ENCODE peak calls at places on chromosomes 5 and 9, in six cellular contexts. K, H, I, P, X and Q are unnamed samples.
A peak's percentile ranks its signal among the peaks of the same experiment; 100 is the strongest.

GRCh38 chr5:74587895-74588294 is 52.6 kb downstream of the ENC1 start:
- DNase-seq in I (no peak), X (no peak), P (no peak), H (no peak), K (no peak), Q (peak; percentile 37)

GRCh38 chr5:154713615-154714125 is 41.5 kb upstream of the LARP1 start:
- DNase-seq in H (no peak), P (no peak), I (no peak), K (no peak), X (no peak), Q (peak; percentile 11)

GRCh38 chr9:89605181-89606048 is 603 bp downstream of the GADD45G start:
- DNase-seq in H (peak; percentile 72), K (peak; percentile 20), P (peak; percentile 62), X (peak; percentile 89), I (peak; percentile 35), Q (peak; percentile 68)

GRCh38 chr9:38360880-38361836 is 31.3 kb upstream of the ALDH1B1 start:
- DNase-seq in X (no peak), H (no peak), I (no peak), P (peak; percentile 22), K (no peak), Q (no peak)

GRCh38 chr5:55650391-55650790 is 61.7 kb downstream of the SLC38A9 start:
- DNase-seq in K (peak; percentile 27), X (peak; percentile 65), P (no peak), I (peak; percentile 45), H (no peak), Q (no peak)

GRCh38 chr5:133868946-133869674 is 99.3 kb downstream of the C5orf15 start:
- DNase-seq in P (peak; percentile 75), I (peak; percentile 79), X (peak; percentile 90), K (peak; percentile 74), H (peak; percentile 77), Q (peak; percentile 82)

GRCh38 chr9:4850611-4851010 is 57.9 kb downstream of the RCL1 start:
- DNase-seq in P (peak; percentile 17), I (no peak), X (no peak), H (no peak), K (no peak), Q (no peak)

GRCh38 chr9:112112519-112112918 is 62.6 kb downstream of the SUSD1 start:
- DNase-seq in K (peak; percentile 90), H (no peak), X (peak; percentile 92), P (no peak), I (no peak), Q (no peak)

GRCh38 chr5:175548899-175549311 is 70.5 kb downstream of the SFXN1 start:
- DNase-seq in K (no peak), X (no peak), I (no peak), P (peak; percentile 31), H (no peak), Q (peak; percentile 89)

GRCh38 chr5:101424530-101425175 is 521.6 kb upstream of the ST8SIA4 start:
- DNase-seq in H (no peak), X (peak; percentile 89), I (no peak), P (no peak), K (peak; percentile 18), Q (no peak)

GRCh38 chr9:114551750-114552685 is 35.6 kb upstream of the ATP6V1G1 start:
- DNase-seq in H (peak; percentile 26), I (no peak), X (peak; percentile 99), K (peak; percentile 98), P (no peak), Q (no peak)

GRCh38 chr9:20043461-20043860 is 254.6 kb upstream of the SLC24A2 start:
- DNase-seq in H (no peak), X (no peak), K (no peak), P (no peak), I (peak; percentile 38), Q (no peak)

DNA sequence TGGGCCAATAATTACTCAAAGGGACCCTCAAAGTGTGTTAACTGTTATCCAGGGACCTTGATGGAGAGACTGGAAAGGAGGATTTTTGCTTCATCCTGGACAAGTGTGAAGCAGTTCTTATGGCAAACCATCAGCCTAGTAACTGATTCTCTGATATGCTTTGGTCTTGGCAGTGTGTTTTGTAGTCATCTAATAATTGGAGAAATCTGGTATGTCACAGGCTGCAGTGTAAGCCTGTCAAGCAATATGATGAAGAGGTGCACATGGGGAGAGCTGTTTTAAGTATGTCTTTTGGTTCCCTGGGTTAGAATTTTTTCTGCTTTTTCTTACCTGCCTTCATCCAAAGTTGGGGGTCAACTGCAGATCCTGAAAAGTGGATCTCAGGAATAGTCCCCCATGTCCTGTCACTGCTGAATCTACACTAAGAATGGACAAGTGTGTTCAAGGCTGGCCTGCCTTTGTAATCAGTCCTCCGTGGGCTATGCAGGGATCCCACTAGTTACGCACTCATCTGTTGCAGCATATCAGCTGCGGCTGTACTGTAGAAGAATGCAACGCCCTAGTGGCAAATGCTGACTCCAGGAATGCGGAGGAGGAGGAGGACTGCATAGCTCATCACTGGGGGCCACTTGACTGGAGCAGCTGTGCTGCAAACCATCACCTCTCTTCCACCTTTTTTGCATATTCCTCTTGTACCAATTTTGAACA is 1.9 kb downstream of the SPTAN1 start:
- DNase-seq in I (no peak), K (peak; percentile 81), P (peak; percentile 85), H (peak; percentile 37), X (peak; percentile 97), Q (peak; percentile 88)
- H3F3A ChIP-seq in I (peaks cover 26% of the 10 kb centered on the region), K (peaks cover 12% of the 10 kb centered on the region), P (peaks cover 35% of the 10 kb centered on the region), H (peaks cover 49% of the 10 kb centered on the region), X (peaks cover 83% of the 10 kb centered on the region), Q (peaks cover 10% of the 10 kb centered on the region)

GRCh38 chr9:84266087-84266561 is 74.4 kb downstream of the SLC28A3 start:
- DNase-seq in K (no peak), X (no peak), P (peak; percentile 45), H (no peak), I (no peak), Q (peak; percentile 85)

GRCh38 chr9:84276741-84277140 is 63.8 kb downstream of the SLC28A3 start:
- DNase-seq in H (no peak), K (no peak), X (no peak), P (peak; percentile 56), I (no peak), Q (peak; percentile 50)

GRCh38 chr9:84277646-84278045 is 62.9 kb downstream of the SLC28A3 start:
- DNase-seq in K (peak; percentile 80), X (peak; percentile 71), H (no peak), P (no peak), I (no peak), Q (no peak)

GRCh38 chr9:84271004-84271886 is 69.3 kb downstream of the SLC28A3 start:
- DNase-seq in X (peak; percentile 80), P (peak; percentile 94), H (peak; percentile 56), K (no peak), I (no peak), Q (peak; percentile 92)

DNA sequence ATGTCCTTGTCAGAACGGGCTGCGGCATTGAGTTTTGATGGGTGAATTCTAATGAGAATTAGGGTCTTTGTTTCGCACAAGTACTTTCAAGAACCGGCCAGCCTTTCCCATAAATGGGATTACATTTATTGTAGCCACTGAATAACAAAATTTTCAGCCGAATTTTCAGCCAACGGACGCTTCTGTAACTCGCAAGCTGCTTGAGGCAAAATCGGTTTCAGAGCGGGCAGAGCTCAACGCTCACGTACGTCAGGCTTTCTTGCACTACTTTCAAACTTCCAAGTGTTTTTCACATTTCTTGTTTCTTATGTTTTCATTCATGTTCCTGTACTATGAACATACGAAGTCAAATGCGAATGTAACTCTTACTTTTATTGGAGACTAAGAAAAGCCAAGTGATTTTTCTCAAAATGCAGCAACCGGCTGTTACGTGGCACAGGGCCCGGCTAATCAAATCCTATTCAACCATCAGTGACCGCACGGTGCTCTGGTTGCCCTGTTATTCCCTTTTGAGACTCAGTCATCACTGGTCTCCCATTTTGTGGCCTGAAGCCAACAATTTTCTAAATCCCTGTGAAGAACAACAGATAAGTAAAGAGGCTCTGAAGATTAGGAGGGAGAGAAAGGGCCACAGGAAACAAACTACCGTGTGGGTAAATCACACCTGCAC is 68.5 kb downstream of the SLC28A3 start:
- DNase-seq in P (peak; percentile 18), I (no peak), K (no peak), H (no peak), X (peak; percentile 8), Q (peak; percentile 11)
- TF ChIP-seq EZH2phosphoT487 in P (no peak), I (no peak), K (no peak), H (no peak), X (no peak), Q (no peak)

DNA sequence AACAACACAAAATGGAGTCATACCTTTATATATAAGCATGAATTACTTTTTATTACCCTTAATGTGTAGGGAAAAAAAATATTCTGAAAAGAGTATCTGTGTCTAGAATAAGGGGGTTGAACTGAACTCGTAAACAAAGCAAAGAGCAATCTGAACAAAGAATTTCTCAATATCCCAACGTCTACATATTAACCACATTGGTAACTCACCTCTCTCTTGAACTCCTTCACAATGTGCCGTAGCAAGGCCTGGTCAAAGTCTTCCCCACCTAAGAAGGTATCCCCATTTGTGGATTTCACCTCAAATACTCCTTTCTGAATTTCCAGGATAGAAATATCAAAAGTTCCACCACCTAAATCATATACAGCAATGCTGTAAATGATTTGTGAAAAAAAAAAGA is 8.4 kb downstream of the HSPA9 start:
- DNase-seq in P (no peak), K (no peak), H (no peak), X (no peak), I (no peak), Q (no peak)
- H3F3A ChIP-seq in P (peaks cover 8% of the 10 kb centered on the region), K (no peaks in the 10 kb centered on the region), H (peaks cover 21% of the 10 kb centered on the region), X (peaks cover 54% of the 10 kb centered on the region), I (peaks cover 7% of the 10 kb centered on the region), Q (peaks cover 33% of the 10 kb centered on the region)

GRCh38 chr5:160511280-160511929 is 89.8 kb downstream of the PTTG1 start:
- DNase-seq in X (no peak), I (no peak), H (no peak), K (no peak), P (no peak), Q (no peak)

GRCh38 chr5:160507181-160507811 is 85.6 kb downstream of the PTTG1 start:
- DNase-seq in P (no peak), X (peak; percentile 86), I (no peak), K (peak; percentile 42), H (no peak), Q (no peak)

GRCh38 chr5:160504906-160505305 is 83.3 kb downstream of the PTTG1 start:
- DNase-seq in I (no peak), K (no peak), H (no peak), P (no peak), X (no peak), Q (no peak)

GRCh38 chr5:160506006-160507004 is 84.7 kb downstream of the PTTG1 start:
- DNase-seq in H (peak; percentile 23), K (no peak), P (peak; percentile 23), X (peak; percentile 65), I (peak; percentile 54), Q (peak; percentile 86)

GRCh38 chr5:160508780-160509361 is 87.2 kb downstream of the PTTG1 start:
- DNase-seq in I (peak; percentile 78), P (peak; percentile 84), K (peak; percentile 91), H (peak; percentile 70), X (peak; percentile 93), Q (peak; percentile 89)
- TF ChIP-seq EZH2phosphoT487 in I (no peak), P (no peak), K (no peak), H (no peak), X (no peak), Q (no peak)

GRCh38 chr9:129775443-129775842 is 22.6 kb upstream of the PTGES start:
- DNase-seq in I (no peak), K (no peak), P (no peak), H (peak; percentile 42), X (peak; percentile 16), Q (no peak)
- H3F3A ChIP-seq in I (no peaks in the 10 kb centered on the region), K (no peaks in the 10 kb centered on the region), P (no peaks in the 10 kb centered on the region), H (no peaks in the 10 kb centered on the region), X (peaks cover 12% of the 10 kb centered on the region), Q (no peaks in the 10 kb centered on the region)

DNA sequence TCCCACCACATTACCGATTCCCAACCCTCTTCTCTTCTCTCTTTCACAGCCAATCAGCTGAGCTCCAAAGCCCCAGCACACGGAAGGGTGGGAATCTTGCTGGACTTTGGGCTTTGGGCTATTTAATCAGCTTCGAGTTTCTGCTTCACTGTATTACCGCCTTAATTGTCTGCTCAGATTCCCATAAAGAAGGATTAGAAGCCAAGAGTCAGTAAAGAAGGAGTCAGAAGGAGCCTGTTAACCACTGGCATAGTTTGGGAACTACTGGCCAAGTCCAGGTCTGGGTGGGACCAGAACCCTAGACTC is 4.4 kb downstream of the SPRY4 start:
- DNase-seq in K (no peak), P (peak; percentile 62), I (no peak), X (no peak), H (no peak), Q (no peak)
- TF ChIP-seq EZH2phosphoT487 in K (no peak), P (no peak), I (no peak), X (no peak), H (no peak), Q (no peak)